ENCODE peak calls at places on chromosomes 16 and 17, in eight cellular contexts. One of them, this sample, is unnamed.

GRCh38 chr16:75471723-75472634 is 7.5 kb upstream of the TMEM170A start:
- DNase-seq in amygdala: peak; percentile 24
- DNase-seq in ELF-1: peak; percentile 58
- DNase-seq in NCI-H2081: peak; percentile 59
- DNase-seq in heart right ventricle: peak; percentile 64
- DNase-seq in GM19239: no peak
- DNase-seq in HAP-1: peak; percentile 75
- DNase-seq in NAMALWA: peak; percentile 71
- DNase-seq in this sample: no peak

GRCh38 chr17:17792551-17793377 is 44.0 kb downstream of the SREBF1 start:
- DNase-seq in NCI-H2081: peak; percentile 68
- DNase-seq in amygdala: peak; percentile 68
- DNase-seq in NAMALWA: no peak
- DNase-seq in heart right ventricle: no peak
- DNase-seq in GM19239: peak; percentile 79
- DNase-seq in HAP-1: no peak
- DNase-seq in ELF-1: peak; percentile 63
- DNase-seq in this sample: no peak

GRCh38 chr17:2849327-2849670 is 53.1 kb downstream of the RAP1GAP2 start:
- DNase-seq in amygdala: no peak
- DNase-seq in HAP-1: no peak
- DNase-seq in NCI-H2081: no peak
- DNase-seq in NAMALWA: no peak
- DNase-seq in ELF-1: no peak
- DNase-seq in GM19239: no peak
- DNase-seq in heart right ventricle: no peak
- DNase-seq in this sample: no peak

GRCh38 chr16:70778901-70779309 is 22.1 kb downstream of the VAC14 start:
- DNase-seq in GM19239: no peak
- DNase-seq in ELF-1: peak; percentile 95
- DNase-seq in NCI-H2081: peak; percentile 19
- DNase-seq in amygdala: no peak
- DNase-seq in heart right ventricle: peak; percentile 63
- DNase-seq in HAP-1: peak; percentile 19
- DNase-seq in NAMALWA: no peak
- DNase-seq in this sample: peak; percentile 82

GRCh38 chr17:32862940-32863339 is 14.0 kb downstream of the MYO1D start:
- DNase-seq in HAP-1: no peak
- DNase-seq in amygdala: no peak
- DNase-seq in ELF-1: no peak
- DNase-seq in GM19239: no peak
- DNase-seq in heart right ventricle: no peak
- DNase-seq in NCI-H2081: no peak
- DNase-seq in NAMALWA: no peak
- DNase-seq in this sample: no peak

GRCh38 chr17:29151567-29151966 is 28.6 kb downstream of the MYO18A start:
- DNase-seq in NCI-H2081: no peak
- DNase-seq in HAP-1: no peak
- DNase-seq in GM19239: no peak
- DNase-seq in NAMALWA: no peak
- DNase-seq in ELF-1: peak; percentile 94
- DNase-seq in amygdala: no peak
- DNase-seq in heart right ventricle: no peak
- DNase-seq in this sample: peak; percentile 8

GRCh38 chr16:79089735-79090284 is 510.7 kb downstream of the MAF start:
- DNase-seq in HAP-1: no peak
- DNase-seq in ELF-1: no peak
- DNase-seq in GM19239: peak; percentile 15
- DNase-seq in NCI-H2081: no peak
- DNase-seq in heart right ventricle: peak; percentile 21
- DNase-seq in NAMALWA: no peak
- DNase-seq in amygdala: no peak
- DNase-seq in this sample: no peak

GRCh38 chr16:4346205-4346781 is 4.8 kb downstream of the PAM16 start:
- DNase-seq in NCI-H2081: peak; percentile 68
- DNase-seq in ELF-1: no peak
- DNase-seq in heart right ventricle: no peak
- DNase-seq in amygdala: no peak
- DNase-seq in HAP-1: no peak
- DNase-seq in GM19239: no peak
- DNase-seq in NAMALWA: no peak
- DNase-seq in this sample: no peak

GRCh38 chr16:22189473-22190168 is 16.5 kb upstream of the EEF2K start:
- DNase-seq in HAP-1: no peak
- DNase-seq in NCI-H2081: peak; percentile 29
- DNase-seq in heart right ventricle: peak; percentile 76
- DNase-seq in amygdala: no peak
- DNase-seq in NAMALWA: peak; percentile 62
- DNase-seq in ELF-1: no peak
- DNase-seq in GM19239: no peak
- DNase-seq in this sample: peak; percentile 65

GRCh38 chr17:30323262-30323894 is 10.5 kb downstream of the TMIGD1 start:
- DNase-seq in NCI-H2081: peak; percentile 77
- DNase-seq in heart right ventricle: no peak
- DNase-seq in amygdala: no peak
- DNase-seq in GM19239: no peak
- DNase-seq in NAMALWA: peak; percentile 82
- DNase-seq in ELF-1: no peak
- DNase-seq in HAP-1: no peak
- DNase-seq in this sample: no peak

GRCh38 chr17:75473246-75473645 is 16.8 kb downstream of the TMEM94 start:
- DNase-seq in GM19239: no peak
- DNase-seq in heart right ventricle: no peak
- DNase-seq in HAP-1: no peak
- DNase-seq in NAMALWA: no peak
- DNase-seq in NCI-H2081: no peak
- DNase-seq in amygdala: no peak
- DNase-seq in ELF-1: no peak
- DNase-seq in this sample: no peak

GRCh38 chr17:83101805-83102480 is 22.5 kb downstream of the METRNL start:
- DNase-seq in heart right ventricle: no peak
- DNase-seq in NAMALWA: no peak
- DNase-seq in HAP-1: no peak
- DNase-seq in NCI-H2081: no peak
- DNase-seq in ELF-1: no peak
- DNase-seq in GM19239: no peak
- DNase-seq in amygdala: no peak
- DNase-seq in this sample: peak; percentile 76

GRCh38 chr16:69327585-69328310 is 2.6 kb downstream of the PDF start:
- DNase-seq in ELF-1: no peak
- DNase-seq in heart right ventricle: no peak
- DNase-seq in amygdala: no peak
- DNase-seq in NAMALWA: no peak
- DNase-seq in GM19239: no peak
- DNase-seq in NCI-H2081: no peak
- DNase-seq in HAP-1: no peak
- DNase-seq in this sample: no peak

GRCh38 chr17:79078476-79079190 is 4.0 kb downstream of the ENGASE start:
- DNase-seq in HAP-1: no peak
- DNase-seq in NAMALWA: no peak
- DNase-seq in GM19239: no peak
- DNase-seq in amygdala: no peak
- DNase-seq in NCI-H2081: no peak
- DNase-seq in ELF-1: no peak
- DNase-seq in heart right ventricle: no peak
- DNase-seq in this sample: peak; percentile 23

GRCh38 chr17:76130473-76130872 is 10.6 kb downstream of the FOXJ1 start:
- DNase-seq in ELF-1: no peak
- DNase-seq in GM19239: no peak
- DNase-seq in amygdala: no peak
- DNase-seq in heart right ventricle: no peak
- DNase-seq in NCI-H2081: no peak
- DNase-seq in HAP-1: no peak
- DNase-seq in NAMALWA: no peak
- DNase-seq in this sample: no peak

GRCh38 chr16:57915811-57916479 is 55.0 kb downstream of the CNGB1 start:
- DNase-seq in NCI-H2081: no peak
- DNase-seq in amygdala: no peak
- DNase-seq in heart right ventricle: no peak
- DNase-seq in NAMALWA: no peak
- DNase-seq in ELF-1: no peak
- DNase-seq in GM19239: no peak
- DNase-seq in HAP-1: no peak
- DNase-seq in this sample: no peak

GRCh38 chr17:633641-634091 is 81.0 kb downstream of the VPS53 start:
- DNase-seq in GM19239: no peak
- DNase-seq in NCI-H2081: no peak
- DNase-seq in ELF-1: peak; percentile 56
- DNase-seq in heart right ventricle: peak; percentile 22
- DNase-seq in HAP-1: peak; percentile 12
- DNase-seq in NAMALWA: no peak
- DNase-seq in amygdala: no peak
- DNase-seq in this sample: no peak

GRCh38 chr16:1527836-1528811 is 5.3 kb upstream of the TMEM204 start:
- DNase-seq in GM19239: no peak
- DNase-seq in heart right ventricle: peak; percentile 76
- DNase-seq in HAP-1: no peak
- DNase-seq in NCI-H2081: no peak
- DNase-seq in NAMALWA: no peak
- DNase-seq in amygdala: no peak
- DNase-seq in ELF-1: no peak
- DNase-seq in this sample: peak; percentile 75

GRCh38 chr17:10058924-10059683 is 139.3 kb downstream of the GAS7 start:
- DNase-seq in GM19239: peak; percentile 43
- DNase-seq in amygdala: no peak
- DNase-seq in HAP-1: no peak
- DNase-seq in NAMALWA: no peak
- DNase-seq in heart right ventricle: no peak
- DNase-seq in NCI-H2081: no peak
- DNase-seq in ELF-1: no peak
- DNase-seq in this sample: peak; percentile 59

GRCh38 chr17:1486802-1487695 is 5.4 kb downstream of the MYO1C start:
- DNase-seq in NCI-H2081: no peak
- DNase-seq in GM19239: peak; percentile 77
- DNase-seq in heart right ventricle: peak; percentile 73
- DNase-seq in ELF-1: peak; percentile 93
- DNase-seq in NAMALWA: peak; percentile 88
- DNase-seq in amygdala: no peak
- DNase-seq in HAP-1: no peak
- DNase-seq in this sample: peak; percentile 80

GRCh38 chr17:16513858-16514257 is 21.9 kb upstream of the LRRC75A start:
- DNase-seq in NCI-H2081: no peak
- DNase-seq in amygdala: no peak
- DNase-seq in ELF-1: no peak
- DNase-seq in heart right ventricle: no peak
- DNase-seq in GM19239: no peak
- DNase-seq in NAMALWA: no peak
- DNase-seq in HAP-1: no peak
- DNase-seq in this sample: no peak

GRCh38 chr17:63276376-63276775 is 169.7 kb downstream of the CYB561 start:
- DNase-seq in NCI-H2081: no peak
- DNase-seq in GM19239: no peak
- DNase-seq in HAP-1: no peak
- DNase-seq in amygdala: no peak
- DNase-seq in heart right ventricle: no peak
- DNase-seq in ELF-1: no peak
- DNase-seq in NAMALWA: no peak
- DNase-seq in this sample: no peak

GRCh38 chr16:87847785-87848675 is 21.3 kb downstream of the SLC7A5 start:
- DNase-seq in NAMALWA: no peak
- DNase-seq in GM19239: no peak
- DNase-seq in amygdala: peak; percentile 41
- DNase-seq in ELF-1: no peak
- DNase-seq in HAP-1: no peak
- DNase-seq in NCI-H2081: no peak
- DNase-seq in heart right ventricle: no peak
- DNase-seq in this sample: no peak

GRCh38 chr16:12646490-12647274 is 157.0 kb downstream of the CPPED1 start:
- DNase-seq in NCI-H2081: no peak
- DNase-seq in GM19239: no peak
- DNase-seq in NAMALWA: no peak
- DNase-seq in HAP-1: no peak
- DNase-seq in heart right ventricle: no peak
- DNase-seq in amygdala: peak; percentile 19
- DNase-seq in ELF-1: no peak
- DNase-seq in this sample: no peak

GRCh38 chr16:77299395-77299794 is 100.2 kb downstream of the SYCE1L start:
- DNase-seq in NCI-H2081: no peak
- DNase-seq in heart right ventricle: no peak
- DNase-seq in amygdala: no peak
- DNase-seq in NAMALWA: peak; percentile 6
- DNase-seq in HAP-1: no peak
- DNase-seq in ELF-1: no peak
- DNase-seq in GM19239: no peak
- DNase-seq in this sample: no peak

GRCh38 chr17:13197586-13197985 is 179.8 kb upstream of the ELAC2 start:
- DNase-seq in NCI-H2081: no peak
- DNase-seq in NAMALWA: no peak
- DNase-seq in amygdala: no peak
- DNase-seq in heart right ventricle: no peak
- DNase-seq in ELF-1: no peak
- DNase-seq in GM19239: no peak
- DNase-seq in HAP-1: no peak
- DNase-seq in this sample: no peak

GRCh38 chr16:24359490-24359889 is 103.4 kb downstream of the CACNG3 start:
- DNase-seq in HAP-1: no peak
- DNase-seq in NAMALWA: no peak
- DNase-seq in NCI-H2081: no peak
- DNase-seq in GM19239: no peak
- DNase-seq in ELF-1: no peak
- DNase-seq in heart right ventricle: no peak
- DNase-seq in amygdala: no peak
- DNase-seq in this sample: no peak